ENCODE peak calls at places on chromosomes 7 and 10, in eight cellular contexts. L is AG08395; T is mucosa of gallbladder; G is activated T-helper 1 cell treated with Interleukin-2 at 50 U/mL for 16 hours; Y is stimulated activated CD8-positive, alpha-beta memory T cell treated with anti-CD3 and anti-CD28 coated beads, Interleukin-15, amount 100 ng/mL, for 1 hour; J is psoas muscle; H is NAMALWA; M is RWPE1. X is an unnamed sample.

GRCh38 chr10:48444861-48445841 is 138.7 kb downstream of the MAPK8 start:
- DNase-seq in J (no peak), T (no peak), H (no peak), M (no peak), L (no peak), Y (no peak), G (no peak), X (peak; percentile 71)

GRCh38 chr7:12458520-12459131 is 55.0 kb upstream of the VWDE start:
- DNase-seq in M (peak; percentile 62), L (peak; percentile 36), Y (no peak), H (peak; percentile 83), T (no peak), G (no peak), J (no peak), X (no peak)

GRCh38 chr7:12229046-12229445 is 18.0 kb downstream of the TMEM106B start:
- DNase-seq in M (no peak), H (no peak), Y (no peak), J (no peak), T (no peak), G (no peak), L (peak; percentile 10), X (no peak)

GRCh38 chr7:75739796-75740672 is 1.3 kb upstream of the HIP1 start:
- DNase-seq in J (no peak), G (no peak), M (no peak), Y (no peak), H (peak; percentile 92), L (no peak), T (peak; percentile 46), X (no peak)

GRCh38 chr10:110811791-110812581 is 59.7 kb upstream of the PDCD4 start:
- DNase-seq in T (peak; percentile 33), H (no peak), M (no peak), L (no peak), G (no peak), J (no peak), Y (no peak), X (no peak)

GRCh38 chr7:116911799-116912198 is 41.5 kb upstream of the ST7 start:
- DNase-seq in Y (no peak), T (no peak), H (no peak), M (no peak), G (no peak), J (no peak), L (no peak), X (no peak)

GRCh38 chr7:130409067-130409721 is 28.9 kb downstream of the CPA1 start:
- DNase-seq in L (no peak), J (no peak), G (no peak), H (no peak), M (no peak), Y (no peak), T (no peak), X (no peak)

GRCh38 chr7:157928808-157929425 is 592.1 kb downstream of the DNAJB6 start:
- DNase-seq in J (no peak), T (no peak), H (no peak), G (no peak), M (no peak), L (no peak), Y (no peak), X (peak; percentile 51)

GRCh38 chr10:114653926-114654325 is 4.1 kb downstream of the ABLIM1 start:
- DNase-seq in M (no peak), L (no peak), H (no peak), T (no peak), G (no peak), Y (no peak), J (no peak), X (peak; percentile 80)

GRCh38 chr7:77627307-77627671 is 69.0 kb upstream of the RSBN1L start:
- DNase-seq in T (no peak), Y (no peak), L (no peak), G (no peak), J (no peak), H (no peak), M (no peak), X (no peak)

GRCh38 chr10:119654540-119654939 is 3.4 kb downstream of the BAG3 start:
- DNase-seq in J (peak; percentile 33), Y (no peak), L (no peak), G (no peak), T (peak; percentile 52), H (no peak), M (peak; percentile 84), X (no peak)

GRCh38 chr7:22860337-22860736 is 37.7 kb upstream of the TOMM7 start:
- DNase-seq in Y (no peak), H (no peak), L (no peak), T (no peak), J (no peak), G (no peak), M (no peak), X (no peak)

GRCh38 chr7:135291809-135292253 is 58.2 kb downstream of the STRA8 start:
- DNase-seq in J (no peak), Y (no peak), G (no peak), T (no peak), L (peak; percentile 13), H (no peak), M (peak; percentile 92), X (no peak)

GRCh38 chr10:33227489-33227888 is 107.0 kb downstream of the NRP1 start:
- DNase-seq in H (no peak), L (no peak), J (no peak), Y (no peak), M (no peak), T (no peak), G (no peak), X (no peak)

GRCh38 chr7:78179211-78179610 is 380.6 kb downstream of the PHTF2 start:
- DNase-seq in J (no peak), Y (no peak), H (no peak), G (no peak), M (no peak), T (no peak), L (no peak), X (no peak)

GRCh38 chr10:129993621-129994020 is 29.5 kb upstream of the EBF3 start:
- DNase-seq in M (peak; percentile 50), G (no peak), J (no peak), H (no peak), Y (no peak), T (no peak), L (peak; percentile 67), X (no peak)

GRCh38 chr10:71831646-71832552 is 19.2 kb downstream of the PSAP start:
- DNase-seq in G (no peak), H (no peak), M (peak; percentile 81), T (no peak), L (no peak), Y (no peak), J (no peak), X (no peak)

X was measured in cardiac septum.